ENCODE peak calls at places on chromosome 1, in ten cellular contexts. One of them, this sample, is unnamed.

GRCh38 chr1:238811211-238811610 is 575.2 kb upstream of the CHRM3 start:
- DNase-seq in SK-N-SH: no peak
- DNase-seq in HCT116: no peak
- DNase-seq in pancreas: no peak
- DNase-seq in cardiac muscle cell: no peak
- DNase-seq in nephron progenitor cell: no peak
- DNase-seq in AG09309: peak; percentile 25
- DNase-seq in endothelial cell: no peak
- DNase-seq in psoas muscle: no peak
- DNase-seq in GM20000: no peak
- DNase-seq in this sample: no peak

GRCh38 chr1:27887215-27888035 is 15.1 kb downstream of the THEMIS2 start:
- DNase-seq in SK-N-SH: no peak
- DNase-seq in HCT116: no peak
- DNase-seq in pancreas: no peak
- DNase-seq in cardiac muscle cell: no peak
- DNase-seq in nephron progenitor cell: no peak
- DNase-seq in AG09309: no peak
- DNase-seq in endothelial cell: no peak
- DNase-seq in psoas muscle: no peak
- DNase-seq in GM20000: no peak
- DNase-seq in this sample: peak; percentile 94

GRCh38 chr1:218079820-218080219 is 205.3 kb upstream of the RRP15 start:
- DNase-seq in SK-N-SH: no peak
- DNase-seq in HCT116: no peak
- DNase-seq in pancreas: no peak
- DNase-seq in cardiac muscle cell: no peak
- DNase-seq in nephron progenitor cell: no peak
- DNase-seq in AG09309: no peak
- DNase-seq in endothelial cell: no peak
- DNase-seq in psoas muscle: no peak
- DNase-seq in GM20000: no peak
- DNase-seq in this sample: no peak

GRCh38 chr1:230123280-230124186 is 56.5 kb downstream of the GALNT2 start:
- DNase-seq in SK-N-SH: no peak
- DNase-seq in HCT116: no peak
- DNase-seq in pancreas: no peak
- DNase-seq in cardiac muscle cell: no peak
- DNase-seq in nephron progenitor cell: no peak
- DNase-seq in AG09309: no peak
- DNase-seq in endothelial cell: no peak
- DNase-seq in psoas muscle: no peak
- DNase-seq in GM20000: peak; percentile 79
- DNase-seq in this sample: no peak

GRCh38 chr1:59978026-59978425 is 51.5 kb upstream of the CYP2J2 start:
- DNase-seq in SK-N-SH: no peak
- DNase-seq in HCT116: no peak
- DNase-seq in pancreas: no peak
- DNase-seq in cardiac muscle cell: no peak
- DNase-seq in nephron progenitor cell: no peak
- DNase-seq in AG09309: no peak
- DNase-seq in endothelial cell: no peak
- DNase-seq in psoas muscle: no peak
- DNase-seq in GM20000: no peak
- DNase-seq in this sample: no peak

GRCh38 chr1:152141971-152142584 is 16.9 kb downstream of the RPTN start:
- DNase-seq in SK-N-SH: peak; percentile 9
- DNase-seq in HCT116: peak; percentile 63
- DNase-seq in pancreas: peak; percentile 13
- DNase-seq in cardiac muscle cell: peak; percentile 80
- DNase-seq in nephron progenitor cell: peak; percentile 21
- DNase-seq in AG09309: peak; percentile 23
- DNase-seq in endothelial cell: peak; percentile 61
- DNase-seq in psoas muscle: peak; percentile 26
- DNase-seq in GM20000: peak; percentile 24
- DNase-seq in this sample: peak; percentile 62

GRCh38 chr1:154519661-154520060 is 17.4 kb upstream of the SHE start:
- DNase-seq in SK-N-SH: no peak
- DNase-seq in HCT116: no peak
- DNase-seq in pancreas: no peak
- DNase-seq in cardiac muscle cell: no peak
- DNase-seq in nephron progenitor cell: no peak
- DNase-seq in AG09309: no peak
- DNase-seq in endothelial cell: no peak
- DNase-seq in psoas muscle: no peak
- DNase-seq in GM20000: no peak
- DNase-seq in this sample: no peak

GRCh38 chr1:32351859-32352745 is 10.2 kb downstream of the FAM229A start:
- DNase-seq in SK-N-SH: peak; percentile 70
- DNase-seq in HCT116: no peak
- DNase-seq in pancreas: peak; percentile 64
- DNase-seq in cardiac muscle cell: peak; percentile 60
- DNase-seq in nephron progenitor cell: no peak
- DNase-seq in AG09309: no peak
- DNase-seq in endothelial cell: no peak
- DNase-seq in psoas muscle: peak; percentile 67
- DNase-seq in GM20000: no peak
- DNase-seq in this sample: peak; percentile 52

GRCh38 chr1:51792864-51793263 is 85.7 kb downstream of the NRDC start:
- DNase-seq in SK-N-SH: no peak
- DNase-seq in HCT116: no peak
- DNase-seq in pancreas: no peak
- DNase-seq in cardiac muscle cell: peak; percentile 50
- DNase-seq in nephron progenitor cell: no peak
- DNase-seq in AG09309: peak; percentile 31
- DNase-seq in endothelial cell: no peak
- DNase-seq in psoas muscle: no peak
- DNase-seq in GM20000: no peak
- DNase-seq in this sample: peak; percentile 42

GRCh38 chr1:150981177-150981804 is 801 bp upstream of the ANXA9 start:
- DNase-seq in SK-N-SH: no peak
- DNase-seq in HCT116: no peak
- DNase-seq in pancreas: peak; percentile 61
- DNase-seq in cardiac muscle cell: no peak
- DNase-seq in nephron progenitor cell: peak; percentile 57
- DNase-seq in AG09309: no peak
- DNase-seq in endothelial cell: peak; percentile 55
- DNase-seq in psoas muscle: no peak
- DNase-seq in GM20000: no peak
- DNase-seq in this sample: peak; percentile 59

GRCh38 chr1:121558514-121558913 is 373.7 kb downstream of the SRGAP2C start:
- DNase-seq in SK-N-SH: no peak
- DNase-seq in HCT116: no peak
- DNase-seq in pancreas: no peak
- DNase-seq in cardiac muscle cell: peak; percentile 75
- DNase-seq in nephron progenitor cell: no peak
- DNase-seq in AG09309: peak; percentile 86
- DNase-seq in endothelial cell: no peak
- DNase-seq in psoas muscle: no peak
- DNase-seq in GM20000: no peak
- DNase-seq in this sample: peak; percentile 40

DNA sequence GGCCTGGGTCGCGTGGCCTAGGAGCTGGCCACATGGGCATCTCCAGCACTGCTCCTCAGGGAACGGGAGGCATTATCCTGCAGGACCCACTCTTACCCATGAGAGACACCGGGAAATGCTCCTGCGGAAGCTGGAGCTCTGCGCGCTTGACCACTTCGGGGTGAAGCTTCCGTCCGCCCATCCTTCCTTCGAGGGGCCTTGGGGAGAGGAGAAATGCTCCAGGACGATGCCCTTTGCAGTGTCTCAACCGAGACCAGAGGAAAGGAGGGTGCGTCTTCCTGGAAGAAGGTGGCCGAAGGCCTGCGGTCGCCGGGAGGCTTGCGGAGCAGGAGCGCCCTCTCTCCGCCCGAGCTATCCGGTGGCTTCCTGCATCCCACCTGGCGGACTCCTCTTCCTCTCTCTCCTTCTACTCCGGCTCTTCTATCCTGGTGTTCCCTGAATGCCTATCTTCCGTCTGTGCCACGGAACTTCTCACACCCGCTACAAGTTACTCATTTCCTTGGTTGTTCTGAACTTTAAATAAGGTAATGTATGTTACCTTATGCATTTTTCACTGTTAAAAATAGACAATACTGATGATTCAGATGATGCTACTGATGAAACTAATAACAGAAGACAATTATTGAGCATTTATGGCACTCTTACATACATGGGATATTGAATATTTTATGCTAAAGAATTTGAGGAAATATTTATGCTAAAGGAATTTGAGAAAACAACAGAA is 91.4 kb downstream of the PRKAB2 start:
- DNase-seq in SK-N-SH: no peak
- DNase-seq in HCT116: no peak
- DNase-seq in pancreas: no peak
- DNase-seq in cardiac muscle cell: no peak
- DNase-seq in nephron progenitor cell: peak; percentile 35
- DNase-seq in AG09309: no peak
- DNase-seq in endothelial cell: no peak
- DNase-seq in psoas muscle: no peak
- DNase-seq in GM20000: no peak
- DNase-seq in this sample: no peak
- TF ChIP-seq CTCF in SK-N-SH: no peak
- TF ChIP-seq CTCF in HCT116: no peak
- TF ChIP-seq CTCF in pancreas: no peak
- TF ChIP-seq CTCF in cardiac muscle cell: no peak
- TF ChIP-seq CTCF in nephron progenitor cell: no peak
- TF ChIP-seq CTCF in AG09309: no peak
- TF ChIP-seq CTCF in endothelial cell: no peak
- TF ChIP-seq CTCF in psoas muscle: no peak
- TF ChIP-seq CTCF in GM20000: no peak
- TF ChIP-seq CTCF in this sample: no peak

DNA sequence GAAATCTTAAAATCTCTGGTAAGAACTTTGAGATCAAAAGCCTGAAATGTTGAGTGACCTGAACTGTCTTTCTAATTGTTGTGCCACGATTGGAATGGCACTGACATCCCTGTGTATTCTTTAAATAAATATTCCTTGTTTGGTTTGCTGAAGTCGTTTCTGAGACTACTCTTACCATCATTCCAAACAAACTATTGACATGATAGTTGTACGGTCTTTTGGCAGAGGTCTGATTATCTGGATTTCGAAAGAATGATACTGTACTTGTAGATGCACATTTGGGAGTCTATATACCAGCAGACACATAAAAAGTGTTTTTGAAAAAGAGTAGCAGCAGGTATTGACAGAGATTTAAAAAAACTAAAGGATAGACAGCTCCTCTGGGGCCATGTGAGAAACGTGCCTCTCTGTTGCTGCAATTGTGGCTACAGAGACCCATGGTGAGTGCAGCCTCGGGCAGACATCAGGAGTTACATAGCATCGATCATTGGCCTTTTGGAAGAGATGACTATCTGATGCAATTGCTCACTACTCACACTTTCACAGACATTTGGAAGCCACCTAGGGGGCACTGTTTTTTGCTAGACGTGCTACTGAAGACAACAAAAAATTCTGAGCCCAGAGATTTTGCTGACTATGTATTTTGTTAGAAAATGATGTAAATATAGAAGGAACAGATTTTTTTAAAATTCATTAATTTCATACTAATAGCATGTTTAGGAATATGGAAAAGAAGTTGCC is 464.5 kb downstream of the KCNT2 start:
- DNase-seq in SK-N-SH: no peak
- DNase-seq in HCT116: peak; percentile 24
- DNase-seq in pancreas: no peak
- DNase-seq in cardiac muscle cell: no peak
- DNase-seq in nephron progenitor cell: no peak
- DNase-seq in AG09309: no peak
- DNase-seq in endothelial cell: no peak
- DNase-seq in psoas muscle: no peak
- DNase-seq in GM20000: no peak
- DNase-seq in this sample: peak; percentile 4
- TF ChIP-seq CTCF in SK-N-SH: no peak
- TF ChIP-seq CTCF in HCT116: no peak
- TF ChIP-seq CTCF in pancreas: no peak
- TF ChIP-seq CTCF in cardiac muscle cell: no peak
- TF ChIP-seq CTCF in nephron progenitor cell: peak; percentile 10
- TF ChIP-seq CTCF in AG09309: peak; percentile 19
- TF ChIP-seq CTCF in endothelial cell: no peak
- TF ChIP-seq CTCF in psoas muscle: no peak
- TF ChIP-seq CTCF in GM20000: no peak
- TF ChIP-seq CTCF in this sample: peak; percentile 12

GRCh38 chr1:153393926-153394325 is 3.1 kb upstream of the S100A8 start:
- DNase-seq in SK-N-SH: no peak
- DNase-seq in HCT116: no peak
- DNase-seq in pancreas: no peak
- DNase-seq in cardiac muscle cell: no peak
- DNase-seq in nephron progenitor cell: no peak
- DNase-seq in AG09309: no peak
- DNase-seq in endothelial cell: no peak
- DNase-seq in psoas muscle: no peak
- DNase-seq in GM20000: no peak
- DNase-seq in this sample: peak; percentile 15
- TF ChIP-seq CTCF in SK-N-SH: no peak
- TF ChIP-seq CTCF in HCT116: no peak
- TF ChIP-seq CTCF in pancreas: no peak
- TF ChIP-seq CTCF in cardiac muscle cell: no peak
- TF ChIP-seq CTCF in nephron progenitor cell: no peak
- TF ChIP-seq CTCF in AG09309: no peak
- TF ChIP-seq CTCF in endothelial cell: no peak
- TF ChIP-seq CTCF in psoas muscle: no peak
- TF ChIP-seq CTCF in GM20000: no peak
- TF ChIP-seq CTCF in this sample: peak; percentile 29

GRCh38 chr1:198201956-198202784 is 45.4 kb downstream of the NEK7 start:
- DNase-seq in SK-N-SH: no peak
- DNase-seq in HCT116: no peak
- DNase-seq in pancreas: no peak
- DNase-seq in cardiac muscle cell: no peak
- DNase-seq in nephron progenitor cell: no peak
- DNase-seq in AG09309: no peak
- DNase-seq in endothelial cell: no peak
- DNase-seq in psoas muscle: no peak
- DNase-seq in GM20000: peak; percentile 24
- DNase-seq in this sample: no peak

GRCh38 chr1:198205021-198205684 is 48.4 kb downstream of the NEK7 start:
- DNase-seq in SK-N-SH: no peak
- DNase-seq in HCT116: no peak
- DNase-seq in pancreas: no peak
- DNase-seq in cardiac muscle cell: peak; percentile 44
- DNase-seq in nephron progenitor cell: no peak
- DNase-seq in AG09309: no peak
- DNase-seq in endothelial cell: no peak
- DNase-seq in psoas muscle: no peak
- DNase-seq in GM20000: no peak
- DNase-seq in this sample: no peak

GRCh38 chr1:198203434-198203833 is 46.6 kb downstream of the NEK7 start:
- DNase-seq in SK-N-SH: no peak
- DNase-seq in HCT116: no peak
- DNase-seq in pancreas: no peak
- DNase-seq in cardiac muscle cell: no peak
- DNase-seq in nephron progenitor cell: no peak
- DNase-seq in AG09309: no peak
- DNase-seq in endothelial cell: no peak
- DNase-seq in psoas muscle: no peak
- DNase-seq in GM20000: no peak
- DNase-seq in this sample: no peak

GRCh38 chr1:198211696-198212095 is 54.9 kb downstream of the NEK7 start:
- DNase-seq in SK-N-SH: no peak
- DNase-seq in HCT116: no peak
- DNase-seq in pancreas: no peak
- DNase-seq in cardiac muscle cell: no peak
- DNase-seq in nephron progenitor cell: no peak
- DNase-seq in AG09309: no peak
- DNase-seq in endothelial cell: no peak
- DNase-seq in psoas muscle: no peak
- DNase-seq in GM20000: no peak
- DNase-seq in this sample: no peak

GRCh38 chr1:198206292-198206691 is 49.5 kb downstream of the NEK7 start:
- DNase-seq in SK-N-SH: no peak
- DNase-seq in HCT116: no peak
- DNase-seq in pancreas: no peak
- DNase-seq in cardiac muscle cell: no peak
- DNase-seq in nephron progenitor cell: no peak
- DNase-seq in AG09309: no peak
- DNase-seq in endothelial cell: no peak
- DNase-seq in psoas muscle: no peak
- DNase-seq in GM20000: no peak
- DNase-seq in this sample: no peak
- TF ChIP-seq CTCF in SK-N-SH: peak; percentile 24
- TF ChIP-seq CTCF in HCT116: no peak
- TF ChIP-seq CTCF in pancreas: no peak
- TF ChIP-seq CTCF in cardiac muscle cell: no peak
- TF ChIP-seq CTCF in nephron progenitor cell: no peak
- TF ChIP-seq CTCF in AG09309: no peak
- TF ChIP-seq CTCF in endothelial cell: no peak
- TF ChIP-seq CTCF in psoas muscle: peak; percentile 5
- TF ChIP-seq CTCF in GM20000: no peak
- TF ChIP-seq CTCF in this sample: no peak

This sample was measured in NB4.